ENCODE peak calls at places on chromosomes 13 and 19, in nine cellular contexts. A is prostate gland, K is heart left ventricle, N is astrocyte, B is endodermal cell, R is stomach, Q is uterus, E is GM23338, T is BE2C. X is an unnamed sample.
A peak's percentile ranks its signal among the peaks of the same experiment; 100 is the strongest.

GRCh38 chr19:45968626-45969025 is 5.0 kb downstream of the NOVA2 start:
- DNase-seq in A (no peak), B (no peak), E (no peak), N (no peak), R (no peak), T (no peak), Q (no peak), K (no peak), X (peak; percentile 60)

GRCh38 chr19:5149930-5150329 is 181.0 kb downstream of the KDM4B start:
- DNase-seq in T (no peak), R (no peak), Q (no peak), N (no peak), A (no peak), K (no peak), B (no peak), E (no peak), X (no peak)

GRCh38 chr13:39684531-39685137 is 29.2 kb downstream of the COG6 start:
- DNase-seq in R (no peak), T (no peak), B (no peak), K (no peak), E (peak; percentile 72), N (peak; percentile 37), A (no peak), Q (no peak), X (peak; percentile 56)

GRCh38 chr19:29299416-29300380 is 86.7 kb upstream of the UQCRFS1 start:
- DNase-seq in B (no peak), N (no peak), E (no peak), T (no peak), Q (no peak), K (no peak), A (no peak), R (no peak), X (no peak)

GRCh38 chr13:38223093-38223492 is 126.6 kb upstream of the UFM1 start:
- DNase-seq in N (peak; percentile 26), B (peak; percentile 70), Q (peak; percentile 19), T (peak; percentile 8), A (no peak), E (peak; percentile 72), K (no peak), R (no peak), X (peak; percentile 26)

GRCh38 chr13:49681837-49682236 is 9.4 kb downstream of the EBPL start:
- DNase-seq in B (peak; percentile 12), T (no peak), Q (no peak), N (peak; percentile 57), E (no peak), A (no peak), K (no peak), R (no peak), X (peak; percentile 73)

GRCh38 chr13:98576215-98576945 is 527 bp downstream of the STK24 start:
- DNase-seq in T (peak; percentile 52), Q (peak; percentile 50), R (peak; percentile 59), E (peak; percentile 57), B (peak; percentile 77), A (peak; percentile 72), K (peak; percentile 74), N (no peak), X (no peak)

GRCh38 chr13:110520431-110521295 is 40.9 kb downstream of the RAB20 start:
- DNase-seq in A (no peak), T (no peak), E (no peak), R (peak; percentile 68), K (peak; percentile 75), B (no peak), N (peak; percentile 55), Q (peak; percentile 65), X (no peak)

GRCh38 chr13:39451301-39451700 is 151.7 kb downstream of the LHFPL6 start:
- DNase-seq in T (no peak), B (no peak), Q (no peak), K (no peak), E (no peak), R (no peak), N (peak; percentile 25), A (no peak), X (peak; percentile 36)

GRCh38 chr19:30745476-30745985 is 373.3 kb downstream of the ZNF536 start:
- DNase-seq in R (no peak), E (no peak), B (no peak), N (no peak), T (no peak), Q (no peak), A (no peak), K (no peak), X (no peak)

GRCh38 chr13:79386125-79386822 is 19.8 kb downstream of the RBM26 start:
- DNase-seq in Q (no peak), K (no peak), E (no peak), T (no peak), A (no peak), N (peak; percentile 61), R (no peak), B (no peak), X (peak; percentile 68)

GRCh38 chr13:34914416-34914815 is 27.7 kb upstream of the NBEA start:
- DNase-seq in E (peak; percentile 93), K (no peak), N (no peak), B (peak; percentile 76), A (no peak), Q (no peak), R (no peak), T (no peak), X (no peak)

GRCh38 chr13:96946709-96947311 is 47.5 kb downstream of the OXGR1 start:
- DNase-seq in N (no peak), B (no peak), A (no peak), Q (no peak), T (no peak), R (peak; percentile 53), E (peak; percentile 28), K (no peak), X (peak; percentile 35)

GRCh38 chr13:95154441-95154886 is 146.8 kb downstream of the ABCC4 start:
- DNase-seq in A (peak; percentile 36), B (no peak), K (no peak), Q (no peak), R (no peak), E (no peak), T (no peak), N (peak; percentile 14), X (peak; percentile 90)

GRCh38 chr13:39602277-39602613 is 748 bp downstream of the LHFPL6 start:
- DNase-seq in A (no peak), Q (no peak), N (no peak), E (no peak), B (no peak), R (no peak), K (no peak), T (no peak), X (no peak)

GRCh38 chr19:34269489-34269888 is 15.1 kb downstream of the GARRE1 start:
- DNase-seq in E (no peak), K (no peak), A (no peak), B (no peak), Q (no peak), N (no peak), T (no peak), R (no peak), X (no peak)

GRCh38 chr19:34265221-34265650 is 10.9 kb downstream of the GARRE1 start:
- DNase-seq in B (peak; percentile 71), E (peak; percentile 66), R (no peak), Q (peak; percentile 31), K (peak; percentile 37), A (no peak), N (no peak), T (peak; percentile 32), X (peak; percentile 57)

GRCh38 chr19:34273121-34273845 is 18.9 kb downstream of the GARRE1 start:
- DNase-seq in B (no peak), E (no peak), R (no peak), T (no peak), Q (no peak), A (no peak), K (no peak), N (no peak), X (no peak)

GRCh38 chr19:34269968-34270621 is 15.7 kb downstream of the GARRE1 start:
- DNase-seq in A (no peak), E (peak; percentile 69), Q (peak; percentile 65), T (no peak), R (peak; percentile 40), K (peak; percentile 80), N (peak; percentile 77), B (peak; percentile 73), X (peak; percentile 71)

DNA sequence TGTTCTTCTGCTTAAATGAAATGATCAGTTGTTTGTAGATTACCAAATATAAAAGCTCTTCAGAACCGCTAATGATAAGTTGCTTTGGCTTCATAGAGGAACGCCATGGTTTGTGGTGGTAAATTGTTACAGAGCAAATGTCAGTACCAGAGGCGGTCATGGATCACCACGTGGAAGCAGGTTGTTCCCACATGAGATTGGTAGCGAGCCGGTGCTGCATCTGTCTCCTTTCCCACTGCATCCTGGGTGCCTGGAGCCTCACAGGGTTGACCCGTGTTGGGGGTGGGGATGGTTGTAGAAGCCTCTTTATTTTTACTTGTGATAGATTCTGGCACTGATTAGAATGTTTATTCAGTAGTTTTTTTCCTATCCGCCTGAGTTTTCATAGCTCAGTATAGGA is 14.7 kb downstream of the GARRE1 start:
- DNase-seq in Q (no peak), E (no peak), B (no peak), N (no peak), K (no peak), A (no peak), T (no peak), R (no peak), X (no peak)
- H3K27me3 ChIP-seq in Q (no peaks in the 10 kb centered on the region), E (no peaks in the 10 kb centered on the region), B (no peaks in the 10 kb centered on the region), N (no peaks in the 10 kb centered on the region), K (no peaks in the 10 kb centered on the region), A (no peaks in the 10 kb centered on the region), T (no peaks in the 10 kb centered on the region), R (no peaks in the 10 kb centered on the region), X (no peaks in the 10 kb centered on the region)

GRCh38 chr19:15252398-15253018 is 20.3 kb upstream of the EPHX3 start:
- DNase-seq in T (no peak), E (peak; percentile 46), Q (no peak), N (peak; percentile 23), R (no peak), K (no peak), A (no peak), B (peak; percentile 75), X (no peak)
- TF ChIP-seq CTCF in T (peak; percentile 55), E (peak; percentile 71), Q (no peak), N (peak; percentile 49), R (no peak), K (no peak), A (no peak), B (peak; percentile 66), X (peak; percentile 70)

DNA sequence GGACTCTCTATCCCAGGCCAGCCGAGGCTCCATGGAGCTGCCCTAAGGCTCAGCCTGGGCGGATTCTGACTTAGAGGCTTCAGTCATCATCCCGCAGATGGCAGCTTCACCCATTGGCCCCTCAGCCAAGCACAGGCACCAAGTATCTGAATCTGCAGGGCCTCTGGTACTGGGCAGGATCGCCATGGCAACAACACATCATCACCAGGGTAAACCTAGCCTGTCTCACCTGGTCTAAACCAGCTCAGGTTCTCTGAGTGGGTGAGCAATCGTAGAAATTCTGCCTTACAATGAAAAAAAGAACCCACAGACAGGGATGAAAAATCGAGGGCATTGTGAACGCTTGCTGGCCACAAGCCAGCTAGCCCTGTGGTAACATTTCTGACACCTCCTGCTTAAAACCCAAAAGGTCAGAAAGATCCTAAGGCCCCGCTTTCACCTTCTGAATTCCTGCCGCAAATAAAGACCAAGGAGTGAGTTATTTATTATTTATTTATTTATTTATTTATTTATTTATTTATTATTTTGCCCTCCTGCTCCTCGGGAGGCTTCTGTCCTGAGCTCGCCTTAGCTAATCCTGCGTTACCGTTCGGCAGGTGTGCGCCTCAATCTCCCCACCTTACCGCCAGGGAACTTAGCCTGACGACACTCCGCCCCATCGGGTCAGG is 12.0 kb upstream of the CEACAM21 start:
- DNase-seq in N (no peak), K (no peak), A (no peak), E (peak; percentile 51), T (no peak), B (no peak), Q (no peak), R (no peak), X (peak; percentile 1)
- H3K27me3 ChIP-seq in N (peaks cover 23% of the 10 kb centered on the region), K (peaks cover 38% of the 10 kb centered on the region), A (peaks cover 18% of the 10 kb centered on the region), E (peaks cover 82% of the 10 kb centered on the region), T (peaks cover 75% of the 10 kb centered on the region), B (peaks cover 80% of the 10 kb centered on the region), Q (peaks cover 38% of the 10 kb centered on the region), R (peaks cover 15% of the 10 kb centered on the region), X (peaks cover 19% of the 10 kb centered on the region)

GRCh38 chr19:15508035-15508710 is at the start of gene CYP4F22:
- DNase-seq in K (no peak), E (peak; percentile 27), T (no peak), R (no peak), N (no peak), B (peak; percentile 68), A (no peak), Q (no peak), X (no peak)
- TF ChIP-seq CTCF in K (no peak), E (no peak), T (no peak), R (no peak), N (no peak), B (no peak), A (no peak), Q (no peak), X (no peak)